ENCODE peak calls at places on chromosomes 3 and 15, in four cellular contexts. M is HCT116, I is MM.1S, O is dorsolateral prefrontal cortex. X is an unnamed sample.
A peak's percentile ranks its signal among the peaks of the same experiment; 100 is the strongest.

GRCh38 chr3:48655586-48655985 is 7.1 kb downstream of the CELSR3 start:
- DNase-seq in M (no peak), I (no peak), O (no peak), X (no peak)

GRCh38 chr15:95857758-95858157 is 472.7 kb upstream of the NR2F2 start:
- DNase-seq in M (no peak), I (no peak), O (no peak), X (no peak)

GRCh38 chr3:129794319-129795201 is 99.0 kb downstream of the TMCC1 start:
- DNase-seq in M (peak; percentile 88), I (no peak), O (no peak), X (peak; percentile 89)

GRCh38 chr3:99648091-99648490 is 9.7 kb downstream of the COL8A1 start:
- DNase-seq in M (no peak), I (peak; percentile 9), O (no peak), X (no peak)

GRCh38 chr3:152197937-152198336 is 70.8 kb upstream of the MBNL1 start:
- DNase-seq in M (no peak), I (peak; percentile 61), O (no peak), X (no peak)

GRCh38 chr3:49173792-49174170 is 2.4 kb downstream of the KLHDC8B start:
- DNase-seq in M (no peak), I (no peak), O (no peak), X (no peak)

GRCh38 chr15:49875392-49875791 is 243.6 kb downstream of the ATP8B4 start:
- DNase-seq in M (no peak), I (no peak), O (no peak), X (no peak)

GRCh38 chr3:127005864-127006500 is 23.1 kb downstream of the PLXNA1 start:
- DNase-seq in M (no peak), I (no peak), O (no peak), X (peak; percentile 80)

GRCh38 chr3:114178770-114179368 is at the start of gene DRD3:
- DNase-seq in M (no peak), I (no peak), O (no peak), X (peak; percentile 15)

GRCh38 chr3:80999481-80999880 is 762.0 kb downstream of the GBE1 start:
- DNase-seq in M (no peak), I (no peak), O (no peak), X (no peak)

GRCh38 chr15:101477851-101478353 is 11.6 kb downstream of the PCSK6 start:
- DNase-seq in M (no peak), I (no peak), O (no peak), X (no peak)

GRCh38 chr3:3127432-3128010 is 781 bp downstream of the TRNT1 start:
- DNase-seq in M (no peak), I (no peak), O (no peak), X (no peak)

GRCh38 chr3:12394516-12395271 is 89.6 kb upstream of the TSEN2 start:
- DNase-seq in M (no peak), I (no peak), O (no peak), X (no peak)

GRCh38 chr3:187986514-187986934 is 167.4 kb upstream of the LPP start:
- DNase-seq in M (peak; percentile 19), I (no peak), O (no peak), X (peak; percentile 80)

GRCh38 chr3:29639621-29640290 is 358.9 kb downstream of the RBMS3 start:
- DNase-seq in M (no peak), I (no peak), O (no peak), X (no peak)

GRCh38 chr3:133040696-133041523 is 2.7 kb downstream of the TMEM108 start:
- DNase-seq in M (peak; percentile 51), I (peak; percentile 56), O (peak; percentile 85), X (peak; percentile 80)

GRCh38 chr15:50046868-50047267 is 72.2 kb downstream of the ATP8B4 start:
- DNase-seq in M (no peak), I (no peak), O (no peak), X (no peak)

GRCh38 chr15:25790003-25790660 is 73.0 kb downstream of the ATP10A start:
- DNase-seq in M (no peak), I (no peak), O (no peak), X (no peak)

GRCh38 chr15:37880009-37880834 is 54.2 kb upstream of the TMCO5A start:
- DNase-seq in M (peak; percentile 38), I (peak; percentile 49), O (no peak), X (peak; percentile 56)

GRCh38 chr3:192881159-192881786 is 36.4 kb downstream of the MB21D2 start:
- DNase-seq in M (no peak), I (no peak), O (no peak), X (no peak)

GRCh38 chr3:155382396-155383042 is 89.0 kb upstream of the STRIT1 start:
- DNase-seq in M (peak; percentile 63), I (peak; percentile 48), O (peak; percentile 62), X (peak; percentile 56)

GRCh38 chr3:130841357-130841756 is 52.5 kb upstream of the ATP2C1 start:
- DNase-seq in M (no peak), I (peak; percentile 52), O (no peak), X (peak; percentile 17)

GRCh38 chr3:194327414-194328079 is 23.6 kb downstream of the CPN2 start:
- DNase-seq in M (peak; percentile 56), I (no peak), O (no peak), X (no peak)
- H3K27ac ChIP-seq in M (peak overlapping the region; percentile 7), I (no peak overlapping the region), O (no peak overlapping the region), X (peak overlapping the region; percentile 99)

GRCh38 chr15:29799859-29800258 is 22.4 kb downstream of the TJP1 start:
- DNase-seq in M (no peak), I (no peak), O (no peak), X (no peak)
- TF ChIP-seq CTCF in M (no peak), I (no peak), O (no peak), X (no peak)

DNA sequence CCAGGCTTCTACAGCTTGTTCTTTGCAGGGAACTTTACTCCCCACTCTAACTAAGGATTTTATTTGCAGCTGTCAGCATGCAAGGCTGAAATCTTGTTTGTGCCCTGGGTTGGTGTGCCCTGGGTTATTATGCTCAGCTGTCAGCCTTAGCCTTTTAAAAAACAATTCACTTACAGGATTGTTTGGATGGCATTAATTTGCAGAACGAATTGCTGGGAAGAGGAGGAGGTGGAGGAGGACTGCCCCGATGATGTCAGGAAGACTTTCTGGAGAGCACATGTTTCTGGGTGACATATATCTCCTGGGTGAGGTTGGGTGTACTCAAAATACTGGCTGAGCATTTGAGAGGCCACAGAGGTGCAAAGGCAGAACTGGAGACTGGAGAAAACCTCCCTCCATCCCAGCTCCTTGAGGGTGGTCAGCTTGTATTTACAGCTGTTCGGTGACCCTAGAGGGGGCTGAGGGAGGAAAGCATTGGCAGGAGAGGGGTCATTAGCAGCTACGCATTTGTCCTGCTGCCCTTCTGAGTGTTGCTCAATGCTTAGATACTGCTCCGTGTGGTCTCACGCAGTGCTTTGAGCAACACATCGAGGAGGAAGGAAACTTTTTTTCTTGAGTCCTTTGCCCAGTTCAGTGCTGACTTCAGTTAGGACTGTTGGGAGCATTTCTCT is 59.8 kb upstream of the PSMD6 start:
- DNase-seq in M (no peak), I (no peak), O (no peak), X (no peak)
- H3K27ac ChIP-seq in M (no peak overlapping the region), I (no peak overlapping the region), O (no peak overlapping the region), X (no peak overlapping the region)

GRCh38 chr3:176651622-176652021 is 545.7 kb downstream of the TBL1XR1 start:
- DNase-seq in M (no peak), I (no peak), O (no peak), X (no peak)

GRCh38 chr3:176647988-176648387 is 549.3 kb downstream of the TBL1XR1 start:
- DNase-seq in M (no peak), I (no peak), O (no peak), X (no peak)

GRCh38 chr3:176650478-176650877 is 546.8 kb downstream of the TBL1XR1 start:
- DNase-seq in M (no peak), I (no peak), O (no peak), X (peak; percentile 8)
- TF ChIP-seq CTCF in M (peak; percentile 50), I (peak; percentile 20), O (no peak), X (no peak)

DNA sequence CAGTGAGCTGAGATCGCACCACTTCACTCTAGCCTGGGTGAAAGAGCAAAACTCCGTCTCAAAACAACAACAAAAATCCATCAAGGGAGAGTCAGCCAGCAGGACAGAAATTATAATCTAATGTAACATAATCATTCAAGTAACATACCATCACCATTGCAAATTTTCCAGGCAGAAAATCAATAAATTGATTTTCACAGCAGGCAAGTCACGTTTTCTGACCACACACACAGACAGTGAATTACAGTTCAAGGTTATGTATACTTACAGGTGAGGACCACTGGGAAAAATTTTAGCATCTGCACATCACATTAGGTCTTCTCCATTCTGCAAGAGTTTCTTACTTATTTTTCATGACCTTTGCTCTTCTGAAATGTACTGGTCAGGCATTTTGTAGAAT is 29.9 kb upstream of the NPAP1 start:
- DNase-seq in M (no peak), I (no peak), O (no peak), X (no peak)
- H3K27ac ChIP-seq in M (no peak overlapping the region), I (no peak overlapping the region), O (no peak overlapping the region), X (no peak overlapping the region)

GRCh38 chr3:167304077-167304476 is 76.0 kb downstream of the ZBBX start:
- DNase-seq in M (peak; percentile 7), I (no peak), O (no peak), X (no peak)
- TF ChIP-seq CTCF in M (no peak), I (no peak), O (no peak), X (no peak)

GRCh38 chr15:83105450-83105849 is 2.0 kb upstream of the TM6SF1 start:
- DNase-seq in M (no peak), I (no peak), O (no peak), X (no peak)
- H3K27ac ChIP-seq in M (no peak overlapping the region), I (no peak overlapping the region), O (no peak overlapping the region), X (no peak overlapping the region)

X was measured in RWPE1.